ENCODE peak calls at places on chromosomes 1 and 21, in ten cellular contexts. L is AG04450, F is posterior cingulate gyrus, Q is GOT3, V is PC-9, B is posterior vena cava, C is Ammon's horn, Y is psoas muscle, Z is left cardiac atrium, O is EL. H is an unnamed sample.
A peak's percentile ranks its signal among the peaks of the same experiment; 100 is the strongest.

GRCh38 chr21:31670065-31670464 is 10.6 kb downstream of the SOD1 start:
- DNase-seq in Z (no peak), C (no peak), Q (no peak), Y (no peak), V (no peak), L (no peak), F (no peak), O (no peak), B (no peak), H (no peak)

GRCh38 chr1:28582248-28582615 is 9.8 kb upstream of the RAB42 start:
- DNase-seq in V (no peak), O (peak; percentile 47), L (no peak), Z (no peak), Q (no peak), F (no peak), B (no peak), Y (no peak), C (peak; percentile 17), H (no peak)

GRCh38 chr1:89733748-89734147 is 87.1 kb upstream of the LRRC8D start:
- DNase-seq in F (no peak), O (no peak), V (no peak), Y (no peak), Q (no peak), L (no peak), Z (no peak), B (no peak), C (no peak), H (no peak)

GRCh38 chr1:228001738-228002535 is 4.9 kb upstream of the WNT3A start:
- DNase-seq in V (no peak), Q (no peak), F (no peak), O (no peak), C (no peak), Y (no peak), Z (no peak), B (peak; percentile 73), L (no peak), H (no peak)

GRCh38 chr1:235708390-235708962 is 58.9 kb upstream of the GNG4 start:
- DNase-seq in L (no peak), V (peak; percentile 58), O (peak; percentile 47), B (no peak), C (no peak), Q (no peak), F (no peak), Z (no peak), Y (no peak), H (peak; percentile 91)

GRCh38 chr21:41868062-41868710 is 11.0 kb downstream of the PRDM15 start:
- DNase-seq in Z (no peak), B (no peak), O (peak; percentile 34), F (no peak), Y (no peak), C (no peak), Q (no peak), L (no peak), V (no peak), H (no peak)

GRCh38 chr1:11784993-11785769 is 20.6 kb downstream of the MTHFR start:
- DNase-seq in C (peak; percentile 62), B (peak; percentile 90), Z (peak; percentile 84), O (peak; percentile 69), F (peak; percentile 53), Q (no peak), Y (peak; percentile 78), V (peak; percentile 77), L (no peak), H (peak; percentile 61)

GRCh38 chr1:77063118-77063517 is 156.1 kb downstream of the PIGK start:
- DNase-seq in B (no peak), L (no peak), O (no peak), Y (no peak), V (no peak), F (no peak), Q (no peak), Z (no peak), C (no peak), H (peak; percentile 12)

GRCh38 chr1:203051841-203052324 is 25.6 kb downstream of the PPFIA4 start:
- DNase-seq in C (no peak), B (no peak), F (no peak), Z (no peak), V (no peak), L (no peak), Y (peak; percentile 69), Q (no peak), O (no peak), H (no peak)

GRCh38 chr1:217026506-217026905 is 303.3 kb upstream of the ESRRG start:
- DNase-seq in Q (no peak), O (peak; percentile 16), V (no peak), C (no peak), L (no peak), B (no peak), Y (no peak), Z (no peak), F (no peak), H (peak; percentile 69)

GRCh38 chr1:208929575-208929974 is 653.9 kb upstream of the CAMK1G start:
- DNase-seq in Z (no peak), V (no peak), L (no peak), F (no peak), Y (no peak), O (peak; percentile 75), C (no peak), B (no peak), Q (no peak), H (peak; percentile 97)

H was measured in PC-3.